ENCODE peak calls at places on chromosomes 12 and 14, in eight cellular contexts. One of them, this sample, is unnamed.

GRCh38 chr12:59972941-59973340 is 377.1 kb downstream of the SLC16A7 start:
- DNase-seq in activated T-cell treated with anti-CD3 and anti-CD28 coated beads, Interleukin-2, amount 50 U/mL, for 4 hours: no peak
- DNase-seq in activated CD4-positive, alpha-beta T cell treated with anti-CD3 and anti-CD28 coated beads, Interleukin-2, amount 10 ng/mL, durations not matched to agents 7 days and 5 days: no peak
- DNase-seq in DMS 273 treated with DMSO at 0.1 percent for 48 hours: no peak
- DNase-seq in amniotic stem cell: no peak
- DNase-seq in cardiac septum: no peak
- DNase-seq in CD8-positive, alpha-beta T cell: no peak
- DNase-seq in uterus: no peak
- DNase-seq in this sample: no peak

GRCh38 chr14:95507174-95507573 is 9.3 kb downstream of the SYNE3 start:
- DNase-seq in activated T-cell treated with anti-CD3 and anti-CD28 coated beads, Interleukin-2, amount 50 U/mL, for 4 hours: no peak
- DNase-seq in activated CD4-positive, alpha-beta T cell treated with anti-CD3 and anti-CD28 coated beads, Interleukin-2, amount 10 ng/mL, durations not matched to agents 7 days and 5 days: no peak
- DNase-seq in DMS 273 treated with DMSO at 0.1 percent for 48 hours: no peak
- DNase-seq in amniotic stem cell: peak
- DNase-seq in cardiac septum: peak
- DNase-seq in CD8-positive, alpha-beta T cell: no peak
- DNase-seq in uterus: peak
- DNase-seq in this sample: peak

GRCh38 chr14:89617471-89618291 is 200.6 kb upstream of the FOXN3 start:
- DNase-seq in activated T-cell treated with anti-CD3 and anti-CD28 coated beads, Interleukin-2, amount 50 U/mL, for 4 hours: peak
- DNase-seq in activated CD4-positive, alpha-beta T cell treated with anti-CD3 and anti-CD28 coated beads, Interleukin-2, amount 10 ng/mL, durations not matched to agents 7 days and 5 days: peak
- DNase-seq in DMS 273 treated with DMSO at 0.1 percent for 48 hours: peak
- DNase-seq in amniotic stem cell: peak
- DNase-seq in cardiac septum: no peak
- DNase-seq in CD8-positive, alpha-beta T cell: peak
- DNase-seq in uterus: no peak
- DNase-seq in this sample: peak

GRCh38 chr14:103031956-103032355 is 25.4 kb downstream of the CDC42BPB start:
- DNase-seq in activated T-cell treated with anti-CD3 and anti-CD28 coated beads, Interleukin-2, amount 50 U/mL, for 4 hours: no peak
- DNase-seq in activated CD4-positive, alpha-beta T cell treated with anti-CD3 and anti-CD28 coated beads, Interleukin-2, amount 10 ng/mL, durations not matched to agents 7 days and 5 days: no peak
- DNase-seq in DMS 273 treated with DMSO at 0.1 percent for 48 hours: no peak
- DNase-seq in amniotic stem cell: no peak
- DNase-seq in cardiac septum: no peak
- DNase-seq in CD8-positive, alpha-beta T cell: no peak
- DNase-seq in uterus: no peak
- DNase-seq in this sample: no peak

GRCh38 chr12:94754653-94755052 is 104.3 kb upstream of the TMCC3 start:
- DNase-seq in activated T-cell treated with anti-CD3 and anti-CD28 coated beads, Interleukin-2, amount 50 U/mL, for 4 hours: no peak
- DNase-seq in activated CD4-positive, alpha-beta T cell treated with anti-CD3 and anti-CD28 coated beads, Interleukin-2, amount 10 ng/mL, durations not matched to agents 7 days and 5 days: no peak
- DNase-seq in DMS 273 treated with DMSO at 0.1 percent for 48 hours: no peak
- DNase-seq in amniotic stem cell: no peak
- DNase-seq in cardiac septum: no peak
- DNase-seq in CD8-positive, alpha-beta T cell: no peak
- DNase-seq in uterus: no peak
- DNase-seq in this sample: no peak

GRCh38 chr14:45811155-45811554 is 558.2 kb upstream of the MIS18BP1 start:
- DNase-seq in activated T-cell treated with anti-CD3 and anti-CD28 coated beads, Interleukin-2, amount 50 U/mL, for 4 hours: no peak
- DNase-seq in activated CD4-positive, alpha-beta T cell treated with anti-CD3 and anti-CD28 coated beads, Interleukin-2, amount 10 ng/mL, durations not matched to agents 7 days and 5 days: no peak
- DNase-seq in DMS 273 treated with DMSO at 0.1 percent for 48 hours: no peak
- DNase-seq in amniotic stem cell: no peak
- DNase-seq in cardiac septum: no peak
- DNase-seq in CD8-positive, alpha-beta T cell: no peak
- DNase-seq in uterus: no peak
- DNase-seq in this sample: no peak

GRCh38 chr14:56659361-56659760 is 79.8 kb downstream of the TMEM260 start:
- DNase-seq in activated T-cell treated with anti-CD3 and anti-CD28 coated beads, Interleukin-2, amount 50 U/mL, for 4 hours: no peak
- DNase-seq in activated CD4-positive, alpha-beta T cell treated with anti-CD3 and anti-CD28 coated beads, Interleukin-2, amount 10 ng/mL, durations not matched to agents 7 days and 5 days: no peak
- DNase-seq in DMS 273 treated with DMSO at 0.1 percent for 48 hours: no peak
- DNase-seq in amniotic stem cell: no peak
- DNase-seq in cardiac septum: no peak
- DNase-seq in CD8-positive, alpha-beta T cell: no peak
- DNase-seq in uterus: no peak
- DNase-seq in this sample: no peak

GRCh38 chr14:65377576-65377975 is 35.0 kb upstream of the FUT8 start:
- DNase-seq in activated T-cell treated with anti-CD3 and anti-CD28 coated beads, Interleukin-2, amount 50 U/mL, for 4 hours: no peak
- DNase-seq in activated CD4-positive, alpha-beta T cell treated with anti-CD3 and anti-CD28 coated beads, Interleukin-2, amount 10 ng/mL, durations not matched to agents 7 days and 5 days: no peak
- DNase-seq in DMS 273 treated with DMSO at 0.1 percent for 48 hours: no peak
- DNase-seq in amniotic stem cell: no peak
- DNase-seq in cardiac septum: no peak
- DNase-seq in CD8-positive, alpha-beta T cell: no peak
- DNase-seq in uterus: peak
- DNase-seq in this sample: no peak

GRCh38 chr12:1591029-1591428 is 3.4 kb downstream of the FBXL14 start:
- DNase-seq in activated T-cell treated with anti-CD3 and anti-CD28 coated beads, Interleukin-2, amount 50 U/mL, for 4 hours: peak
- DNase-seq in activated CD4-positive, alpha-beta T cell treated with anti-CD3 and anti-CD28 coated beads, Interleukin-2, amount 10 ng/mL, durations not matched to agents 7 days and 5 days: peak
- DNase-seq in DMS 273 treated with DMSO at 0.1 percent for 48 hours: no peak
- DNase-seq in amniotic stem cell: no peak
- DNase-seq in cardiac septum: no peak
- DNase-seq in CD8-positive, alpha-beta T cell: peak
- DNase-seq in uterus: no peak
- DNase-seq in this sample: no peak

GRCh38 chr12:49092086-49092815 is 2.4 kb downstream of the DHH start:
- DNase-seq in activated T-cell treated with anti-CD3 and anti-CD28 coated beads, Interleukin-2, amount 50 U/mL, for 4 hours: peak
- DNase-seq in activated CD4-positive, alpha-beta T cell treated with anti-CD3 and anti-CD28 coated beads, Interleukin-2, amount 10 ng/mL, durations not matched to agents 7 days and 5 days: peak
- DNase-seq in DMS 273 treated with DMSO at 0.1 percent for 48 hours: no peak
- DNase-seq in amniotic stem cell: no peak
- DNase-seq in cardiac septum: no peak
- DNase-seq in CD8-positive, alpha-beta T cell: peak
- DNase-seq in uterus: peak
- DNase-seq in this sample: no peak

GRCh38 chr12:55700255-55701018 is 7.3 kb downstream of the ITGA7 start:
- DNase-seq in activated T-cell treated with anti-CD3 and anti-CD28 coated beads, Interleukin-2, amount 50 U/mL, for 4 hours: no peak
- DNase-seq in activated CD4-positive, alpha-beta T cell treated with anti-CD3 and anti-CD28 coated beads, Interleukin-2, amount 10 ng/mL, durations not matched to agents 7 days and 5 days: no peak
- DNase-seq in DMS 273 treated with DMSO at 0.1 percent for 48 hours: no peak
- DNase-seq in amniotic stem cell: no peak
- DNase-seq in cardiac septum: peak
- DNase-seq in CD8-positive, alpha-beta T cell: no peak
- DNase-seq in uterus: no peak
- DNase-seq in this sample: no peak

GRCh38 chr12:123115409-123116111 is 35.3 kb downstream of the PITPNM2 start:
- DNase-seq in activated T-cell treated with anti-CD3 and anti-CD28 coated beads, Interleukin-2, amount 50 U/mL, for 4 hours: no peak
- DNase-seq in activated CD4-positive, alpha-beta T cell treated with anti-CD3 and anti-CD28 coated beads, Interleukin-2, amount 10 ng/mL, durations not matched to agents 7 days and 5 days: no peak
- DNase-seq in DMS 273 treated with DMSO at 0.1 percent for 48 hours: no peak
- DNase-seq in amniotic stem cell: peak
- DNase-seq in cardiac septum: no peak
- DNase-seq in CD8-positive, alpha-beta T cell: peak
- DNase-seq in uterus: peak
- DNase-seq in this sample: peak

GRCh38 chr12:27913999-27914614 is 58.4 kb downstream of the PTHLH start:
- DNase-seq in activated T-cell treated with anti-CD3 and anti-CD28 coated beads, Interleukin-2, amount 50 U/mL, for 4 hours: no peak
- DNase-seq in activated CD4-positive, alpha-beta T cell treated with anti-CD3 and anti-CD28 coated beads, Interleukin-2, amount 10 ng/mL, durations not matched to agents 7 days and 5 days: no peak
- DNase-seq in DMS 273 treated with DMSO at 0.1 percent for 48 hours: no peak
- DNase-seq in amniotic stem cell: no peak
- DNase-seq in cardiac septum: no peak
- DNase-seq in CD8-positive, alpha-beta T cell: no peak
- DNase-seq in uterus: no peak
- DNase-seq in this sample: no peak

GRCh38 chr14:88706425-88706824 is 86.3 kb downstream of the EML5 start:
- DNase-seq in activated T-cell treated with anti-CD3 and anti-CD28 coated beads, Interleukin-2, amount 50 U/mL, for 4 hours: no peak
- DNase-seq in activated CD4-positive, alpha-beta T cell treated with anti-CD3 and anti-CD28 coated beads, Interleukin-2, amount 10 ng/mL, durations not matched to agents 7 days and 5 days: no peak
- DNase-seq in DMS 273 treated with DMSO at 0.1 percent for 48 hours: no peak
- DNase-seq in amniotic stem cell: no peak
- DNase-seq in cardiac septum: no peak
- DNase-seq in CD8-positive, alpha-beta T cell: no peak
- DNase-seq in uterus: no peak
- DNase-seq in this sample: no peak

GRCh38 chr12:53014709-53015108 is 8.5 kb downstream of the EIF4B start:
- DNase-seq in activated T-cell treated with anti-CD3 and anti-CD28 coated beads, Interleukin-2, amount 50 U/mL, for 4 hours: no peak
- DNase-seq in activated CD4-positive, alpha-beta T cell treated with anti-CD3 and anti-CD28 coated beads, Interleukin-2, amount 10 ng/mL, durations not matched to agents 7 days and 5 days: no peak
- DNase-seq in DMS 273 treated with DMSO at 0.1 percent for 48 hours: no peak
- DNase-seq in amniotic stem cell: no peak
- DNase-seq in cardiac septum: no peak
- DNase-seq in CD8-positive, alpha-beta T cell: no peak
- DNase-seq in uterus: no peak
- DNase-seq in this sample: no peak

GRCh38 chr12:94831081-94831747 is 172.3 kb downstream of the NDUFA12 start:
- DNase-seq in activated T-cell treated with anti-CD3 and anti-CD28 coated beads, Interleukin-2, amount 50 U/mL, for 4 hours: no peak
- DNase-seq in activated CD4-positive, alpha-beta T cell treated with anti-CD3 and anti-CD28 coated beads, Interleukin-2, amount 10 ng/mL, durations not matched to agents 7 days and 5 days: peak
- DNase-seq in DMS 273 treated with DMSO at 0.1 percent for 48 hours: no peak
- DNase-seq in amniotic stem cell: no peak
- DNase-seq in cardiac septum: no peak
- DNase-seq in CD8-positive, alpha-beta T cell: no peak
- DNase-seq in uterus: no peak
- DNase-seq in this sample: no peak

GRCh38 chr14:32950584-32950983 is 11.9 kb downstream of the NPAS3 start:
- DNase-seq in activated T-cell treated with anti-CD3 and anti-CD28 coated beads, Interleukin-2, amount 50 U/mL, for 4 hours: no peak
- DNase-seq in activated CD4-positive, alpha-beta T cell treated with anti-CD3 and anti-CD28 coated beads, Interleukin-2, amount 10 ng/mL, durations not matched to agents 7 days and 5 days: no peak
- DNase-seq in DMS 273 treated with DMSO at 0.1 percent for 48 hours: no peak
- DNase-seq in amniotic stem cell: no peak
- DNase-seq in cardiac septum: no peak
- DNase-seq in CD8-positive, alpha-beta T cell: no peak
- DNase-seq in uterus: no peak
- DNase-seq in this sample: no peak

GRCh38 chr12:110922652-110923051 is 2.3 kb upstream of the MYL2 start:
- DNase-seq in activated T-cell treated with anti-CD3 and anti-CD28 coated beads, Interleukin-2, amount 50 U/mL, for 4 hours: no peak
- DNase-seq in activated CD4-positive, alpha-beta T cell treated with anti-CD3 and anti-CD28 coated beads, Interleukin-2, amount 10 ng/mL, durations not matched to agents 7 days and 5 days: no peak
- DNase-seq in DMS 273 treated with DMSO at 0.1 percent for 48 hours: no peak
- DNase-seq in amniotic stem cell: no peak
- DNase-seq in cardiac septum: no peak
- DNase-seq in CD8-positive, alpha-beta T cell: no peak
- DNase-seq in uterus: no peak
- DNase-seq in this sample: no peak

GRCh38 chr12:102955926-102956737 is 1.3 kb upstream of the ASCL1 start:
- DNase-seq in activated T-cell treated with anti-CD3 and anti-CD28 coated beads, Interleukin-2, amount 50 U/mL, for 4 hours: no peak
- DNase-seq in activated CD4-positive, alpha-beta T cell treated with anti-CD3 and anti-CD28 coated beads, Interleukin-2, amount 10 ng/mL, durations not matched to agents 7 days and 5 days: no peak
- DNase-seq in DMS 273 treated with DMSO at 0.1 percent for 48 hours: no peak
- DNase-seq in amniotic stem cell: no peak
- DNase-seq in cardiac septum: no peak
- DNase-seq in CD8-positive, alpha-beta T cell: no peak
- DNase-seq in uterus: no peak
- DNase-seq in this sample: no peak

GRCh38 chr12:104670439-104671406 is 214.0 kb downstream of the CHST11 start:
- DNase-seq in activated T-cell treated with anti-CD3 and anti-CD28 coated beads, Interleukin-2, amount 50 U/mL, for 4 hours: no peak
- DNase-seq in activated CD4-positive, alpha-beta T cell treated with anti-CD3 and anti-CD28 coated beads, Interleukin-2, amount 10 ng/mL, durations not matched to agents 7 days and 5 days: no peak
- DNase-seq in DMS 273 treated with DMSO at 0.1 percent for 48 hours: no peak
- DNase-seq in amniotic stem cell: no peak
- DNase-seq in cardiac septum: no peak
- DNase-seq in CD8-positive, alpha-beta T cell: no peak
- DNase-seq in uterus: no peak
- DNase-seq in this sample: no peak

GRCh38 chr12:53325539-53326061 is 4.2 kb upstream of the AAAS start:
- DNase-seq in activated T-cell treated with anti-CD3 and anti-CD28 coated beads, Interleukin-2, amount 50 U/mL, for 4 hours: no peak
- DNase-seq in activated CD4-positive, alpha-beta T cell treated with anti-CD3 and anti-CD28 coated beads, Interleukin-2, amount 10 ng/mL, durations not matched to agents 7 days and 5 days: no peak
- DNase-seq in DMS 273 treated with DMSO at 0.1 percent for 48 hours: no peak
- DNase-seq in amniotic stem cell: no peak
- DNase-seq in cardiac septum: no peak
- DNase-seq in CD8-positive, alpha-beta T cell: no peak
- DNase-seq in uterus: peak
- DNase-seq in this sample: peak

GRCh38 chr12:122437656-122438121 is 15.2 kb upstream of the CLIP1 start:
- DNase-seq in activated T-cell treated with anti-CD3 and anti-CD28 coated beads, Interleukin-2, amount 50 U/mL, for 4 hours: no peak
- DNase-seq in activated CD4-positive, alpha-beta T cell treated with anti-CD3 and anti-CD28 coated beads, Interleukin-2, amount 10 ng/mL, durations not matched to agents 7 days and 5 days: no peak
- DNase-seq in DMS 273 treated with DMSO at 0.1 percent for 48 hours: peak
- DNase-seq in amniotic stem cell: no peak
- DNase-seq in cardiac septum: peak
- DNase-seq in CD8-positive, alpha-beta T cell: no peak
- DNase-seq in uterus: peak
- DNase-seq in this sample: peak

GRCh38 chr14:23568600-23569310 is 1.2 kb upstream of the AP1G2 start:
- DNase-seq in activated T-cell treated with anti-CD3 and anti-CD28 coated beads, Interleukin-2, amount 50 U/mL, for 4 hours: no peak
- DNase-seq in activated CD4-positive, alpha-beta T cell treated with anti-CD3 and anti-CD28 coated beads, Interleukin-2, amount 10 ng/mL, durations not matched to agents 7 days and 5 days: no peak
- DNase-seq in DMS 273 treated with DMSO at 0.1 percent for 48 hours: no peak
- DNase-seq in amniotic stem cell: no peak
- DNase-seq in cardiac septum: no peak
- DNase-seq in CD8-positive, alpha-beta T cell: no peak
- DNase-seq in uterus: peak
- DNase-seq in this sample: no peak

GRCh38 chr12:111359231-111359913 is 9.5 kb downstream of the PHETA1 start:
- DNase-seq in activated T-cell treated with anti-CD3 and anti-CD28 coated beads, Interleukin-2, amount 50 U/mL, for 4 hours: no peak
- DNase-seq in activated CD4-positive, alpha-beta T cell treated with anti-CD3 and anti-CD28 coated beads, Interleukin-2, amount 10 ng/mL, durations not matched to agents 7 days and 5 days: peak
- DNase-seq in DMS 273 treated with DMSO at 0.1 percent for 48 hours: no peak
- DNase-seq in amniotic stem cell: no peak
- DNase-seq in cardiac septum: no peak
- DNase-seq in CD8-positive, alpha-beta T cell: no peak
- DNase-seq in uterus: no peak
- DNase-seq in this sample: no peak

GRCh38 chr14:21846227-21846885 is 172.7 kb upstream of the OR4E1 start:
- DNase-seq in activated T-cell treated with anti-CD3 and anti-CD28 coated beads, Interleukin-2, amount 50 U/mL, for 4 hours: peak
- DNase-seq in activated CD4-positive, alpha-beta T cell treated with anti-CD3 and anti-CD28 coated beads, Interleukin-2, amount 10 ng/mL, durations not matched to agents 7 days and 5 days: peak
- DNase-seq in DMS 273 treated with DMSO at 0.1 percent for 48 hours: no peak
- DNase-seq in amniotic stem cell: no peak
- DNase-seq in cardiac septum: no peak
- DNase-seq in CD8-positive, alpha-beta T cell: peak
- DNase-seq in uterus: no peak
- DNase-seq in this sample: no peak

GRCh38 chr12:79371226-79371625 is 319.5 kb downstream of the PAWR start:
- DNase-seq in activated T-cell treated with anti-CD3 and anti-CD28 coated beads, Interleukin-2, amount 50 U/mL, for 4 hours: no peak
- DNase-seq in activated CD4-positive, alpha-beta T cell treated with anti-CD3 and anti-CD28 coated beads, Interleukin-2, amount 10 ng/mL, durations not matched to agents 7 days and 5 days: no peak
- DNase-seq in DMS 273 treated with DMSO at 0.1 percent for 48 hours: no peak
- DNase-seq in amniotic stem cell: no peak
- DNase-seq in cardiac septum: no peak
- DNase-seq in CD8-positive, alpha-beta T cell: no peak
- DNase-seq in uterus: no peak
- DNase-seq in this sample: no peak

This sample was measured in adrenal gland.